ENCODE peak calls at places on chromosomes 5 and 9, in five cellular contexts. I, C, V, R and M are unnamed samples.

GRCh38 chr5:9288234-9288633 is 257.6 kb downstream of the SEMA5A start:
- DNase-seq in I (no peak), R (no peak), V (no peak), C (peak), M (peak)

GRCh38 chr5:37086466-37087178 is 162.6 kb downstream of the CPLANE1 start:
- DNase-seq in I (no peak), C (no peak), R (no peak), V (peak), M (no peak)

GRCh38 chr5:173591300-173591622 is 25.2 kb downstream of the BOD1 start:
- DNase-seq in C (no peak), R (no peak), V (no peak), I (no peak), M (no peak)

GRCh38 chr9:123453904-123454321 is 97.9 kb downstream of the CRB2 start:
- DNase-seq in C (no peak), I (no peak), V (peak), R (no peak), M (no peak)

GRCh38 chr5:151036556-151036955 is 16.2 kb downstream of the GPX3 start:
- DNase-seq in R (no peak), I (no peak), C (no peak), V (no peak), M (no peak)

GRCh38 chr5:55151923-55152842 is 7.8 kb upstream of the GPX8 start:
- DNase-seq in R (no peak), V (no peak), I (no peak), C (no peak), M (no peak)

GRCh38 chr5:132017316-132017715 is 5.9 kb upstream of the ACSL6 start:
- DNase-seq in I (no peak), R (no peak), C (no peak), V (no peak), M (no peak)

GRCh38 chr9:78811562-78812276 is 514.8 kb downstream of the PSAT1 start:
- DNase-seq in V (no peak), C (no peak), R (no peak), I (no peak), M (no peak)

GRCh38 chr5:167534131-167534530 is 757.3 kb upstream of the WWC1 start:
- DNase-seq in V (no peak), C (no peak), I (no peak), R (no peak), M (no peak)
- TF ChIP-seq CREB1 in V (no peak), C (no peak), I (no peak), R (no peak), M (no peak)

GRCh38 chr5:17378346-17378984 is 119.6 kb upstream of the TAF11L2 start:
- DNase-seq in I (no peak), R (no peak), V (no peak), C (no peak), M (no peak)
- TF ChIP-seq USF2 in I (no peak), R (no peak), V (no peak), C (no peak), M (no peak)

DNA sequence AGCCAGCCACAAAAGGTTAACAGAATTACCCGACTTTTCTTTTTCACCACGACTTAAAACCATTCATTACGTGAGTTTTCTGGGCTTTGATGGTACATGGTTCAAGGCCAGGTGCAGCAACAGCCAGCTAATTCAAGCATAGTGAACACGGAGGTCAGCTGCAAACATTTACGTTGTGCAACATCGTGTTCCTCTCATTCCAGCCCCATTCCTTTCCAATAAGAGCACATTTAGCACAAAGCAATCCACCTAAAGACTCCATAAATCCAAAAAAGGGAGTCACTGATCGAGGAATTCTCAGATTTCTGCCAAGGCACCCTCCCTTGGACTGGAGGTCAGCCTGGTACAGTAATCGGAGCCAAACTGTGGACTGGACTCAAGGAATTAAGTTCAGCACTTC is 14.4 kb downstream of the NREP start:
- DNase-seq in C (no peak), V (peak), R (no peak), I (no peak), M (no peak)
- TF ChIP-seq CREB1 in C (no peak), V (peak), R (no peak), I (no peak), M (no peak)

GRCh38 chr9:126499005-126499910 is 114.5 kb upstream of the LMX1B start:
- DNase-seq in I (no peak), R (peak), C (peak), V (peak), M (peak)

GRCh38 chr9:126496781-126497667 is 116.7 kb upstream of the LMX1B start:
- DNase-seq in R (no peak), V (no peak), I (no peak), C (no peak), M (no peak)

GRCh38 chr9:126499911-126500599 is 113.7 kb upstream of the LMX1B start:
- DNase-seq in I (no peak), V (no peak), R (no peak), C (peak), M (peak)

GRCh38 chr9:126497673-126498255 is 116.0 kb upstream of the LMX1B start:
- DNase-seq in I (no peak), V (no peak), R (no peak), C (no peak), M (no peak)

DNA sequence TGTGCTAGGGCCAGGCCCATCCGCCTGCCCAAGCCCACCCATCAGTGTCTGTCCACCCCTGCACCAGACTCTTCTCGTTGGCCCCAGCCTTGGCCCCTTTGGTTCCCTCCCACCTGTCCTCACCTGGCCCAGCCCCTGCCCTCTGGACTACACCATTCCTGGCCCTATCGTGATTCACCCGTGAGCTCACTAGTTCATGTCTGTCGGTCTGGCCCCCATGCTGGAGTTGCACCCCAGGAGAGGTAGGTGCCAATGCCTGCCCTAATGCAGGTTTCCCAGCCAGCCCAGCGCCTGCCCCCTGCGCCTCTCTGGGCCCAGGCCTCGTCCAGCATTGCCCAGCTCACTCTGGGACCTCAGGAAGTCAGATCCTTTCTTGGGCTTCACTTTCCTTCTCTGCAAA is 115.4 kb upstream of the LMX1B start:
- DNase-seq in V (no peak), I (no peak), C (no peak), R (no peak), M (no peak)
- TF ChIP-seq USF2 in V (no peak), I (no peak), C (no peak), R (no peak), M (no peak)

GRCh38 chr5:108321341-108321740 is 60.6 kb downstream of the FBXL17 start:
- DNase-seq in C (no peak), R (no peak), I (no peak), V (no peak), M (no peak)
- TF ChIP-seq CREB1 in C (no peak), R (no peak), I (no peak), V (no peak), M (no peak)

DNA sequence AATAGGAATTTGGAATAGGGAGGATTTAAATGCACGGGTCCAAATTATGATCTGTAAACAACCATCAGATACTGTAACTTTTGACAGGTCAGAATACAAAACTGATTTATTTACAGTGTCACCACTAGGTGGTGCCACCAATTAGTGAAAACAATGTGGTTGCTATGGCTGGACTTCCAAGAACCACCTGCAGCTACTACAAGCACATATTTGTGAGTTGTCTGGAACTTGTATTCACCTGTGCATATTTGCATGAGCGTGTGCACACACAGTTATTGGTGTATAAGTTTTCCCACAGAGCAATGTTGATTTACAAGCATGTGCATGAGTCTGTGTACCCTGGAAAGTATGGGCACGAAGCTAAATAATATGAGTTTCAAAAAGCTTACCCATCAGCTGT is 3.0 kb upstream of the HRCT1 start:
- DNase-seq in C (no peak), R (peak), I (no peak), V (peak), M (no peak)
- TF ChIP-seq USF2 in C (no peak), R (no peak), I (no peak), V (no peak), M (no peak)